ENCODE peak calls at places on chromosomes 1 and 21, in ten cellular contexts. C is ELF-1; D is cardiac muscle cell; K is iPS-NIHi11; Q is heart left ventricle; J is activated naive CD4-positive, alpha-beta T cell treated with Interleukin-2 at 50 U/mL for 16 hours; P is right lobe of liver; M is epithelial cell of esophagus; F is naive B cell; I is heart right ventricle. R is an unnamed sample.
A peak's percentile ranks its signal among the peaks of the same experiment; 100 is the strongest.

GRCh38 chr1:226119169-226119568 is 56.7 kb downstream of the H3-3A start:
- DNase-seq in P (no peak), J (no peak), I (no peak), K (no peak), D (no peak), M (no peak), Q (no peak), F (peak; percentile 60), C (no peak), R (no peak)

GRCh38 chr1:221039616-221040015 is 160.4 kb downstream of the HLX start:
- DNase-seq in P (no peak), K (no peak), C (no peak), I (no peak), J (no peak), F (no peak), Q (no peak), M (peak; percentile 5), D (no peak), R (no peak)

GRCh38 chr21:44275041-44275440 is 10.6 kb upstream of the AIRE start:
- DNase-seq in J (no peak), M (no peak), D (no peak), Q (no peak), C (no peak), K (no peak), I (no peak), P (no peak), F (no peak), R (no peak)

GRCh38 chr1:216961516-216961915 is 238.3 kb upstream of the ESRRG start:
- DNase-seq in D (no peak), J (no peak), K (no peak), I (no peak), F (no peak), Q (no peak), C (no peak), M (peak; percentile 9), P (no peak), R (no peak)

GRCh38 chr1:198352975-198353695 is 187.3 kb downstream of the ATP6V1G3 start:
- DNase-seq in F (no peak), C (no peak), J (no peak), I (no peak), Q (no peak), P (no peak), K (no peak), M (peak; percentile 4), D (no peak), R (no peak)

GRCh38 chr1:195663549-195664280 is 944.5 kb downstream of the KCNT2 start:
- DNase-seq in I (no peak), P (no peak), K (no peak), Q (no peak), C (peak; percentile 13), D (no peak), M (peak; percentile 90), J (no peak), F (no peak), R (no peak)

GRCh38 chr1:10537082-10537766 is 62.5 kb downstream of the PEX14 start:
- DNase-seq in F (no peak), D (no peak), I (no peak), M (no peak), K (no peak), C (no peak), Q (no peak), P (no peak), J (no peak), R (no peak)

GRCh38 chr1:57843760-57844159 is 419.9 kb upstream of the DAB1 start:
- DNase-seq in C (no peak), M (peak; percentile 55), K (no peak), I (no peak), D (no peak), P (no peak), F (no peak), J (no peak), Q (no peak), R (no peak)

GRCh38 chr1:16010837-16011236 is 6.8 kb downstream of the SRARP start:
- DNase-seq in Q (no peak), F (no peak), I (no peak), D (no peak), K (no peak), P (no peak), M (no peak), C (no peak), J (no peak), R (no peak)

GRCh38 chr1:157156058-157156541 is 17.9 kb upstream of the ETV3 start:
- DNase-seq in F (peak; percentile 65), D (peak; percentile 84), M (peak; percentile 58), P (peak; percentile 80), J (peak; percentile 77), I (peak; percentile 78), Q (peak; percentile 73), C (peak; percentile 96), K (peak; percentile 79), R (peak; percentile 85)

GRCh38 chr1:202230939-202231645 is 37.5 kb downstream of the LGR6 start:
- DNase-seq in C (no peak), I (no peak), F (no peak), Q (no peak), K (no peak), M (no peak), D (no peak), J (no peak), P (peak; percentile 7), R (no peak)

GRCh38 chr21:32303385-32303784 is 4.7 kb downstream of the MRAP start:
- DNase-seq in J (no peak), K (no peak), Q (no peak), C (no peak), I (no peak), F (no peak), P (no peak), D (no peak), M (no peak), R (no peak)

GRCh38 chr1:69483219-69483618 is 84.5 kb upstream of the LRRC7 start:
- DNase-seq in P (no peak), D (no peak), J (no peak), C (no peak), F (no peak), M (no peak), I (no peak), K (no peak), Q (no peak), R (no peak)

GRCh38 chr1:154579382-154579781 is 11.8 kb downstream of the CHRNB2 start:
- DNase-seq in F (no peak), P (no peak), D (no peak), M (no peak), K (no peak), I (no peak), C (no peak), Q (no peak), J (no peak), R (no peak)

GRCh38 chr21:29885491-29885890 is 54.3 kb downstream of the GRIK1 start:
- DNase-seq in K (no peak), C (no peak), I (no peak), M (no peak), J (no peak), Q (no peak), P (no peak), D (no peak), F (no peak), R (no peak)

GRCh38 chr1:27092888-27093287 is 62.0 kb downstream of the SLC9A1 start:
- DNase-seq in P (no peak), J (no peak), F (no peak), I (no peak), Q (no peak), K (no peak), D (no peak), M (no peak), C (no peak), R (no peak)

GRCh38 chr1:21326861-21327344 is 36.6 kb upstream of the ECE1 start:
- DNase-seq in D (no peak), I (peak; percentile 58), F (no peak), Q (peak; percentile 51), M (no peak), P (no peak), J (no peak), K (no peak), C (no peak), R (no peak)

GRCh38 chr1:229842302-229843255 is 216.5 kb downstream of the URB2 start:
- DNase-seq in I (no peak), F (no peak), J (no peak), K (no peak), C (no peak), M (no peak), D (no peak), P (no peak), Q (no peak), R (no peak)

GRCh38 chr1:3369437-3370076 is 84.9 kb upstream of the ARHGEF16 start:
- DNase-seq in D (no peak), M (peak; percentile 54), Q (peak; percentile 53), K (no peak), I (no peak), P (no peak), J (no peak), C (no peak), F (no peak), R (peak; percentile 52)

GRCh38 chr1:244813327-244813726 is 22.1 kb upstream of the COX20 start:
- DNase-seq in C (no peak), F (no peak), M (no peak), K (no peak), Q (no peak), P (no peak), D (no peak), I (no peak), J (no peak), R (no peak)

GRCh38 chr1:160657477-160657820 is 10.6 kb upstream of the SLAMF1 start:
- DNase-seq in Q (no peak), I (no peak), C (no peak), D (no peak), J (no peak), P (no peak), K (no peak), F (no peak), M (no peak), R (no peak)

GRCh38 chr21:29349702-29350101 is 51.0 kb downstream of the BACH1 start:
- DNase-seq in J (no peak), D (peak; percentile 52), P (no peak), M (peak; percentile 32), C (no peak), K (no peak), F (no peak), I (no peak), Q (no peak), R (no peak)

GRCh38 chr1:24374891-24375786 is 38.4 kb downstream of the STPG1 start:
- DNase-seq in P (no peak), D (no peak), Q (no peak), M (peak; percentile 87), F (no peak), J (no peak), I (no peak), C (peak; percentile 58), K (peak; percentile 51), R (no peak)